ENCODE peak calls at places on chromosome 18, in four cellular contexts. K is astrocyte, H is GM12864, C is astrocyte of the cerebellum. X is an unnamed sample.

GRCh38 chr18:58009166-58009565 is 34.9 kb upstream of the NEDD4L start:
- DNase-seq in K (no peak), H (no peak), C (no peak), X (no peak)

GRCh38 chr18:39463986-39464385 is 1898.4 kb upstream of the CELF4 start:
- DNase-seq in K (no peak), H (no peak), C (no peak), X (no peak)

GRCh38 chr18:31702449-31702848 is 18.1 kb upstream of the B4GALT6 start:
- DNase-seq in K (no peak), H (no peak), C (no peak), X (no peak)

GRCh38 chr18:27656167-27656778 is 471.2 kb upstream of the CHST9 start:
- DNase-seq in K (peak), H (no peak), C (peak), X (no peak)

GRCh38 chr18:66511810-66512209 is 92.1 kb downstream of the CDH19 start:
- DNase-seq in K (peak), H (no peak), C (no peak), X (no peak)

GRCh38 chr18:56962322-56962721 is 184.6 kb upstream of the BOD1L2 start:
- DNase-seq in K (no peak), H (no peak), C (no peak), X (no peak)

GRCh38 chr18:12811191-12811950 is 72.7 kb downstream of the PTPN2 start:
- DNase-seq in K (no peak), H (no peak), C (no peak), X (no peak)

GRCh38 chr18:58058720-58059119 is 14.7 kb downstream of the NEDD4L start:
- DNase-seq in K (peak), H (no peak), C (no peak), X (no peak)

GRCh38 chr18:37309059-37309458 is 256.5 kb downstream of the CELF4 start:
- DNase-seq in K (no peak), H (no peak), C (no peak), X (no peak)

GRCh38 chr18:3605562-3606443 is 155.8 kb downstream of the TGIF1 start:
- DNase-seq in K (peak), H (no peak), C (no peak), X (no peak)

GRCh38 chr18:26568926-26569700 is 20.8 kb upstream of the KCTD1 start:
- DNase-seq in K (no peak), H (no peak), C (no peak), X (no peak)

GRCh38 chr18:64294967-64295366 is 146.1 kb upstream of the LINC00305 start:
- DNase-seq in K (no peak), H (no peak), C (no peak), X (no peak)

GRCh38 chr18:28204154-28204553 is 27.2 kb upstream of the CDH2 start:
- DNase-seq in K (peak), H (no peak), C (peak), X (no peak)

GRCh38 chr18:58476521-58477210 is 152.2 kb downstream of the ALPK2 start:
- DNase-seq in K (no peak), H (no peak), C (no peak), X (no peak)

GRCh38 chr18:79904357-79905147 is 46.9 kb downstream of the SLC66A2 start:
- DNase-seq in K (no peak), H (no peak), C (no peak), X (no peak)

GRCh38 chr18:5630766-5631413 is 87.1 kb upstream of the EPB41L3 start:
- DNase-seq in K (peak), H (no peak), C (peak), X (peak)

GRCh38 chr18:62715829-62716678 is 713 bp downstream of the PHLPP1 start:
- DNase-seq in K (peak), H (no peak), C (no peak), X (peak)

GRCh38 chr18:904135-905090 is at the start of gene ADCYAP1:
- DNase-seq in K (no peak), H (no peak), C (no peak), X (no peak)

GRCh38 chr18:59220164-59220783 is 316 bp downstream of the GRP start:
- DNase-seq in K (no peak), H (no peak), C (no peak), X (no peak)

GRCh38 chr18:580154-580553 is at the start of gene CETN1:
- DNase-seq in K (no peak), H (no peak), C (no peak), X (no peak)

GRCh38 chr18:21682276-21683051 is 22.1 kb downstream of the ABHD3 start:
- DNase-seq in K (peak), H (no peak), C (peak), X (peak)

GRCh38 chr18:37441821-37442220 is 123.8 kb downstream of the CELF4 start:
- DNase-seq in K (no peak), H (no peak), C (no peak), X (no peak)

GRCh38 chr18:2883137-2883671 is 36.4 kb downstream of the EMILIN2 start:
- DNase-seq in K (no peak), H (no peak), C (no peak), X (peak)

GRCh38 chr18:76973512-76974302 is 151.3 kb downstream of the ZNF236 start:
- DNase-seq in K (no peak), H (no peak), C (no peak), X (no peak)

GRCh38 chr18:35511428-35511827 is 13.7 kb upstream of the INO80C start:
- DNase-seq in K (no peak), H (no peak), C (no peak), X (peak)

GRCh38 chr18:27808678-27809077 is 368.3 kb downstream of the CDH2 start:
- DNase-seq in K (peak), H (no peak), C (no peak), X (no peak)

GRCh38 chr18:7980136-7980535 is 413.0 kb downstream of the PTPRM start:
- DNase-seq in K (no peak), H (no peak), C (no peak), X (no peak)
- TF ChIP-seq CTCF in K (no peak), H (peak), C (peak), X (no peak)

DNA sequence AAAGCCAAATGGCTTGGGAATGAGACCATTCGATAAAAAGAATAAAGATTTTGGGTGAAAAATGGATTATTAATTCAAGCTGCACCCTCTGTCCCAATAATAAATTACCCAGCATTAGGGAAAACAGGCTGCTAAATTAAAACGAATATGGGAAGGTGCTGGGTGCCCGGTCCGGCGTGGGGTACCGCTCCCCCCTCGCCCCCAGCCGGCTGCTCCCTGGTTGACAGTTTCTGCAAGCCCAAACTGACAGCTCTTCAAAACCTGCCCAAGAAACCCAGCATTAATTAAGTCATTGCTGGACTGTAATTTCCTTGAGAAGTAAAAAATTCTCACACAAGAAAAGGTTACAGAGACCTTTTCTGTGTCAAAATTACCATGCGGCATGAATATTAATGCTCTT is 98.6 kb downstream of the PTGR3 start:
- DNase-seq in K (no peak), H (no peak), C (no peak), X (no peak)
- TF ChIP-seq CTCF in K (no peak), H (no peak), C (no peak), X (no peak)

GRCh38 chr18:42426496-42427015 is 471.5 kb downstream of the PIK3C3 start:
- DNase-seq in K (peak), H (no peak), C (no peak), X (no peak)

GRCh38 chr18:42429208-42429607 is 474.2 kb downstream of the PIK3C3 start:
- DNase-seq in K (no peak), H (no peak), C (no peak), X (no peak)

DNA sequence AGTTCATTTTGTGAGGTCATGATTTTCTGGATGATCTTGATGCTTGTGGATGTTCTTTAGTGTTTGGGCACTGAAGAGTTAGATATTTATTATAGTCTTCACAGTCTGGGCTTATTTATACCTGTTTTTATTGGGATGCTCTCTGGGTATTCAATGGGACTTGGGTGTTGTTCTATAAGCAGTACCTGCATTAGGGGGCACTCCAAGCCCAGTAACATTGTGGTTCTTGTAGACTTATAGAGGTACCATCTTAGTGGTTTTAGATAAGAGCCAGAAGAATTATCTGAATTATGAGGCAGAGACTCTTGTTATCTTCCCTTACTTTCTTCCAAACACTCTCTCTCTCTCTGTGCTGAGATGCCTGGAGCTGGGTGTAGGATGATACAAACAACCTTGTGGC is 470.0 kb downstream of the PIK3C3 start:
- DNase-seq in K (no peak), H (no peak), C (no peak), X (no peak)
- TF ChIP-seq CTCF in K (no peak), H (no peak), C (no peak), X (no peak)

GRCh38 chr18:9549405-9549804 is 65.0 kb downstream of the PPP4R1 start:
- DNase-seq in K (no peak), H (no peak), C (no peak), X (no peak)
- TF ChIP-seq CTCF in K (no peak), H (peak), C (no peak), X (no peak)